ENCODE peak calls at places on chromosome 14, in ten cellular contexts. One of them, this sample, is unnamed.

GRCh38 chr14:96294246-96294645 is 38.2 kb downstream of the BDKRB1 start:
- DNase-seq in ureter: no peak
- DNase-seq in AG04450: no peak
- DNase-seq in activated T-cell treated with anti-CD3 and anti-CD28 coated beads for 1 hour: no peak
- DNase-seq in ACHN: no peak
- DNase-seq in stimulated activated CD4-positive, alpha-beta T cell treated with anti-CD3 and anti-CD28 coated beads, Interleukin-15, amount 100 ng/mL, for 1 hour: no peak
- DNase-seq in HFFc6: no peak
- DNase-seq in stimulated activated CD8-positive, alpha-beta memory T cell treated with anti-CD3 and anti-CD28 coated beads, Interleukin-7, amount 100 ng/mL, for 48 hours: no peak
- DNase-seq in brain microvascular endothelial cell: no peak
- DNase-seq in fibroblast of mammary gland: no peak
- DNase-seq in this sample: no peak

GRCh38 chr14:102867826-102868580 is 54.5 kb upstream of the AMN start:
- DNase-seq in AG04450: no peak
- DNase-seq in stimulated activated CD8-positive, alpha-beta memory T cell treated with anti-CD3 and anti-CD28 coated beads, Interleukin-7, amount 100 ng/mL, for 48 hours: no peak
- DNase-seq in ACHN: no peak
- DNase-seq in stimulated activated CD4-positive, alpha-beta T cell treated with anti-CD3 and anti-CD28 coated beads, Interleukin-15, amount 100 ng/mL, for 1 hour: no peak
- DNase-seq in ureter: no peak
- DNase-seq in brain microvascular endothelial cell: no peak
- DNase-seq in HFFc6: no peak
- DNase-seq in fibroblast of mammary gland: no peak
- DNase-seq in activated T-cell treated with anti-CD3 and anti-CD28 coated beads for 1 hour: no peak
- DNase-seq in this sample: no peak

GRCh38 chr14:38721822-38722431 is 381.1 kb downstream of the SEC23A start:
- DNase-seq in HFFc6: peak
- DNase-seq in activated T-cell treated with anti-CD3 and anti-CD28 coated beads for 1 hour: peak
- DNase-seq in ureter: peak
- DNase-seq in AG04450: no peak
- DNase-seq in brain microvascular endothelial cell: peak
- DNase-seq in stimulated activated CD8-positive, alpha-beta memory T cell treated with anti-CD3 and anti-CD28 coated beads, Interleukin-7, amount 100 ng/mL, for 48 hours: peak
- DNase-seq in fibroblast of mammary gland: peak
- DNase-seq in ACHN: peak
- DNase-seq in stimulated activated CD4-positive, alpha-beta T cell treated with anti-CD3 and anti-CD28 coated beads, Interleukin-15, amount 100 ng/mL, for 1 hour: no peak
- DNase-seq in this sample: peak

GRCh38 chr14:104557086-104557485 is 22.5 kb upstream of the C14orf180 start:
- DNase-seq in AG04450: no peak
- DNase-seq in ACHN: no peak
- DNase-seq in fibroblast of mammary gland: no peak
- DNase-seq in ureter: no peak
- DNase-seq in stimulated activated CD8-positive, alpha-beta memory T cell treated with anti-CD3 and anti-CD28 coated beads, Interleukin-7, amount 100 ng/mL, for 48 hours: no peak
- DNase-seq in stimulated activated CD4-positive, alpha-beta T cell treated with anti-CD3 and anti-CD28 coated beads, Interleukin-15, amount 100 ng/mL, for 1 hour: no peak
- DNase-seq in activated T-cell treated with anti-CD3 and anti-CD28 coated beads for 1 hour: no peak
- DNase-seq in brain microvascular endothelial cell: no peak
- DNase-seq in HFFc6: no peak
- DNase-seq in this sample: no peak

GRCh38 chr14:67526181-67526580 is 6.9 kb upstream of the PLEKHH1 start:
- DNase-seq in stimulated activated CD8-positive, alpha-beta memory T cell treated with anti-CD3 and anti-CD28 coated beads, Interleukin-7, amount 100 ng/mL, for 48 hours: no peak
- DNase-seq in stimulated activated CD4-positive, alpha-beta T cell treated with anti-CD3 and anti-CD28 coated beads, Interleukin-15, amount 100 ng/mL, for 1 hour: no peak
- DNase-seq in fibroblast of mammary gland: no peak
- DNase-seq in ureter: no peak
- DNase-seq in ACHN: no peak
- DNase-seq in brain microvascular endothelial cell: no peak
- DNase-seq in activated T-cell treated with anti-CD3 and anti-CD28 coated beads for 1 hour: no peak
- DNase-seq in HFFc6: no peak
- DNase-seq in AG04450: no peak
- DNase-seq in this sample: no peak

GRCh38 chr14:83874662-83875061 is 1655.3 kb upstream of the FLRT2 start:
- DNase-seq in ureter: no peak
- DNase-seq in fibroblast of mammary gland: peak
- DNase-seq in brain microvascular endothelial cell: no peak
- DNase-seq in ACHN: no peak
- DNase-seq in stimulated activated CD8-positive, alpha-beta memory T cell treated with anti-CD3 and anti-CD28 coated beads, Interleukin-7, amount 100 ng/mL, for 48 hours: no peak
- DNase-seq in stimulated activated CD4-positive, alpha-beta T cell treated with anti-CD3 and anti-CD28 coated beads, Interleukin-15, amount 100 ng/mL, for 1 hour: no peak
- DNase-seq in AG04450: no peak
- DNase-seq in activated T-cell treated with anti-CD3 and anti-CD28 coated beads for 1 hour: no peak
- DNase-seq in HFFc6: no peak
- DNase-seq in this sample: peak

GRCh38 chr14:51957950-51958349 is 31.4 kb upstream of the RTRAF start:
- DNase-seq in fibroblast of mammary gland: peak
- DNase-seq in activated T-cell treated with anti-CD3 and anti-CD28 coated beads for 1 hour: no peak
- DNase-seq in brain microvascular endothelial cell: peak
- DNase-seq in AG04450: no peak
- DNase-seq in ACHN: no peak
- DNase-seq in ureter: no peak
- DNase-seq in HFFc6: no peak
- DNase-seq in stimulated activated CD4-positive, alpha-beta T cell treated with anti-CD3 and anti-CD28 coated beads, Interleukin-15, amount 100 ng/mL, for 1 hour: no peak
- DNase-seq in stimulated activated CD8-positive, alpha-beta memory T cell treated with anti-CD3 and anti-CD28 coated beads, Interleukin-7, amount 100 ng/mL, for 48 hours: no peak
- DNase-seq in this sample: peak

GRCh38 chr14:85191986-85192385 is 338.0 kb upstream of the FLRT2 start:
- DNase-seq in stimulated activated CD8-positive, alpha-beta memory T cell treated with anti-CD3 and anti-CD28 coated beads, Interleukin-7, amount 100 ng/mL, for 48 hours: no peak
- DNase-seq in ACHN: no peak
- DNase-seq in AG04450: no peak
- DNase-seq in fibroblast of mammary gland: no peak
- DNase-seq in activated T-cell treated with anti-CD3 and anti-CD28 coated beads for 1 hour: no peak
- DNase-seq in stimulated activated CD4-positive, alpha-beta T cell treated with anti-CD3 and anti-CD28 coated beads, Interleukin-15, amount 100 ng/mL, for 1 hour: no peak
- DNase-seq in brain microvascular endothelial cell: no peak
- DNase-seq in HFFc6: no peak
- DNase-seq in ureter: no peak
- DNase-seq in this sample: peak

GRCh38 chr14:38210168-38210567 is 2.5 kb downstream of the SSTR1 start:
- DNase-seq in ACHN: no peak
- DNase-seq in stimulated activated CD4-positive, alpha-beta T cell treated with anti-CD3 and anti-CD28 coated beads, Interleukin-15, amount 100 ng/mL, for 1 hour: no peak
- DNase-seq in stimulated activated CD8-positive, alpha-beta memory T cell treated with anti-CD3 and anti-CD28 coated beads, Interleukin-7, amount 100 ng/mL, for 48 hours: no peak
- DNase-seq in brain microvascular endothelial cell: no peak
- DNase-seq in activated T-cell treated with anti-CD3 and anti-CD28 coated beads for 1 hour: no peak
- DNase-seq in AG04450: no peak
- DNase-seq in ureter: no peak
- DNase-seq in fibroblast of mammary gland: peak
- DNase-seq in HFFc6: peak
- DNase-seq in this sample: peak

GRCh38 chr14:21320913-21321312 is 41.0 kb downstream of the RPGRIP1 start:
- DNase-seq in AG04450: no peak
- DNase-seq in fibroblast of mammary gland: no peak
- DNase-seq in ureter: no peak
- DNase-seq in stimulated activated CD8-positive, alpha-beta memory T cell treated with anti-CD3 and anti-CD28 coated beads, Interleukin-7, amount 100 ng/mL, for 48 hours: no peak
- DNase-seq in stimulated activated CD4-positive, alpha-beta T cell treated with anti-CD3 and anti-CD28 coated beads, Interleukin-15, amount 100 ng/mL, for 1 hour: no peak
- DNase-seq in HFFc6: no peak
- DNase-seq in activated T-cell treated with anti-CD3 and anti-CD28 coated beads for 1 hour: no peak
- DNase-seq in brain microvascular endothelial cell: no peak
- DNase-seq in ACHN: no peak
- DNase-seq in this sample: no peak

GRCh38 chr14:71739273-71739990 is 192.8 kb upstream of the RGS6 start:
- DNase-seq in ureter: peak
- DNase-seq in ACHN: peak
- DNase-seq in AG04450: no peak
- DNase-seq in brain microvascular endothelial cell: no peak
- DNase-seq in activated T-cell treated with anti-CD3 and anti-CD28 coated beads for 1 hour: no peak
- DNase-seq in HFFc6: no peak
- DNase-seq in fibroblast of mammary gland: peak
- DNase-seq in stimulated activated CD4-positive, alpha-beta T cell treated with anti-CD3 and anti-CD28 coated beads, Interleukin-15, amount 100 ng/mL, for 1 hour: no peak
- DNase-seq in stimulated activated CD8-positive, alpha-beta memory T cell treated with anti-CD3 and anti-CD28 coated beads, Interleukin-7, amount 100 ng/mL, for 48 hours: no peak
- DNase-seq in this sample: peak

GRCh38 chr14:44712095-44712822 is 205.2 kb upstream of the FSCB start:
- DNase-seq in brain microvascular endothelial cell: no peak
- DNase-seq in HFFc6: no peak
- DNase-seq in AG04450: no peak
- DNase-seq in ureter: no peak
- DNase-seq in fibroblast of mammary gland: no peak
- DNase-seq in activated T-cell treated with anti-CD3 and anti-CD28 coated beads for 1 hour: no peak
- DNase-seq in ACHN: no peak
- DNase-seq in stimulated activated CD8-positive, alpha-beta memory T cell treated with anti-CD3 and anti-CD28 coated beads, Interleukin-7, amount 100 ng/mL, for 48 hours: no peak
- DNase-seq in stimulated activated CD4-positive, alpha-beta T cell treated with anti-CD3 and anti-CD28 coated beads, Interleukin-15, amount 100 ng/mL, for 1 hour: no peak
- DNase-seq in this sample: no peak

GRCh38 chr14:77116194-77116817 is 18.2 kb downstream of the CIPC start:
- DNase-seq in HFFc6: no peak
- DNase-seq in activated T-cell treated with anti-CD3 and anti-CD28 coated beads for 1 hour: no peak
- DNase-seq in ureter: no peak
- DNase-seq in fibroblast of mammary gland: no peak
- DNase-seq in stimulated activated CD4-positive, alpha-beta T cell treated with anti-CD3 and anti-CD28 coated beads, Interleukin-15, amount 100 ng/mL, for 1 hour: no peak
- DNase-seq in brain microvascular endothelial cell: no peak
- DNase-seq in ACHN: no peak
- DNase-seq in AG04450: no peak
- DNase-seq in stimulated activated CD8-positive, alpha-beta memory T cell treated with anti-CD3 and anti-CD28 coated beads, Interleukin-7, amount 100 ng/mL, for 48 hours: no peak
- DNase-seq in this sample: no peak

GRCh38 chr14:93970589-93970966 is 5.8 kb downstream of the ASB2 start:
- DNase-seq in activated T-cell treated with anti-CD3 and anti-CD28 coated beads for 1 hour: peak
- DNase-seq in ureter: no peak
- DNase-seq in HFFc6: no peak
- DNase-seq in ACHN: peak
- DNase-seq in fibroblast of mammary gland: no peak
- DNase-seq in AG04450: no peak
- DNase-seq in brain microvascular endothelial cell: no peak
- DNase-seq in stimulated activated CD4-positive, alpha-beta T cell treated with anti-CD3 and anti-CD28 coated beads, Interleukin-15, amount 100 ng/mL, for 1 hour: peak
- DNase-seq in stimulated activated CD8-positive, alpha-beta memory T cell treated with anti-CD3 and anti-CD28 coated beads, Interleukin-7, amount 100 ng/mL, for 48 hours: peak
- DNase-seq in this sample: no peak

GRCh38 chr14:81625343-81625742 is 91.7 kb upstream of the SEL1L start:
- DNase-seq in AG04450: no peak
- DNase-seq in brain microvascular endothelial cell: no peak
- DNase-seq in fibroblast of mammary gland: peak
- DNase-seq in ureter: no peak
- DNase-seq in HFFc6: peak
- DNase-seq in activated T-cell treated with anti-CD3 and anti-CD28 coated beads for 1 hour: no peak
- DNase-seq in stimulated activated CD4-positive, alpha-beta T cell treated with anti-CD3 and anti-CD28 coated beads, Interleukin-15, amount 100 ng/mL, for 1 hour: no peak
- DNase-seq in stimulated activated CD8-positive, alpha-beta memory T cell treated with anti-CD3 and anti-CD28 coated beads, Interleukin-7, amount 100 ng/mL, for 48 hours: no peak
- DNase-seq in ACHN: peak
- DNase-seq in this sample: no peak

GRCh38 chr14:79136437-79137430 is 966.6 kb downstream of the NRXN3 start:
- DNase-seq in stimulated activated CD4-positive, alpha-beta T cell treated with anti-CD3 and anti-CD28 coated beads, Interleukin-15, amount 100 ng/mL, for 1 hour: no peak
- DNase-seq in fibroblast of mammary gland: no peak
- DNase-seq in ACHN: no peak
- DNase-seq in AG04450: no peak
- DNase-seq in brain microvascular endothelial cell: no peak
- DNase-seq in ureter: no peak
- DNase-seq in stimulated activated CD8-positive, alpha-beta memory T cell treated with anti-CD3 and anti-CD28 coated beads, Interleukin-7, amount 100 ng/mL, for 48 hours: no peak
- DNase-seq in activated T-cell treated with anti-CD3 and anti-CD28 coated beads for 1 hour: no peak
- DNase-seq in HFFc6: no peak
- DNase-seq in this sample: no peak

GRCh38 chr14:104968541-104969401 is 9.4 kb downstream of the AHNAK2 start:
- DNase-seq in ureter: peak
- DNase-seq in HFFc6: peak
- DNase-seq in brain microvascular endothelial cell: no peak
- DNase-seq in AG04450: no peak
- DNase-seq in fibroblast of mammary gland: peak
- DNase-seq in ACHN: peak
- DNase-seq in stimulated activated CD4-positive, alpha-beta T cell treated with anti-CD3 and anti-CD28 coated beads, Interleukin-15, amount 100 ng/mL, for 1 hour: no peak
- DNase-seq in activated T-cell treated with anti-CD3 and anti-CD28 coated beads for 1 hour: no peak
- DNase-seq in stimulated activated CD8-positive, alpha-beta memory T cell treated with anti-CD3 and anti-CD28 coated beads, Interleukin-7, amount 100 ng/mL, for 48 hours: no peak
- DNase-seq in this sample: peak

GRCh38 chr14:69643430-69644200 is 32.2 kb downstream of the SUSD6 start:
- DNase-seq in HFFc6: peak
- DNase-seq in fibroblast of mammary gland: peak
- DNase-seq in stimulated activated CD8-positive, alpha-beta memory T cell treated with anti-CD3 and anti-CD28 coated beads, Interleukin-7, amount 100 ng/mL, for 48 hours: peak
- DNase-seq in brain microvascular endothelial cell: peak
- DNase-seq in ureter: peak
- DNase-seq in AG04450: no peak
- DNase-seq in ACHN: peak
- DNase-seq in activated T-cell treated with anti-CD3 and anti-CD28 coated beads for 1 hour: peak
- DNase-seq in stimulated activated CD4-positive, alpha-beta T cell treated with anti-CD3 and anti-CD28 coated beads, Interleukin-15, amount 100 ng/mL, for 1 hour: peak
- DNase-seq in this sample: peak

GRCh38 chr14:23561873-23562821 is 5.4 kb downstream of the AP1G2 start:
- DNase-seq in ureter: no peak
- DNase-seq in brain microvascular endothelial cell: no peak
- DNase-seq in AG04450: no peak
- DNase-seq in activated T-cell treated with anti-CD3 and anti-CD28 coated beads for 1 hour: no peak
- DNase-seq in stimulated activated CD8-positive, alpha-beta memory T cell treated with anti-CD3 and anti-CD28 coated beads, Interleukin-7, amount 100 ng/mL, for 48 hours: no peak
- DNase-seq in fibroblast of mammary gland: no peak
- DNase-seq in ACHN: no peak
- DNase-seq in HFFc6: no peak
- DNase-seq in stimulated activated CD4-positive, alpha-beta T cell treated with anti-CD3 and anti-CD28 coated beads, Interleukin-15, amount 100 ng/mL, for 1 hour: no peak
- DNase-seq in this sample: no peak

GRCh38 chr14:97149775-97150174 is 352.6 kb downstream of the VRK1 start:
- DNase-seq in HFFc6: no peak
- DNase-seq in brain microvascular endothelial cell: no peak
- DNase-seq in stimulated activated CD4-positive, alpha-beta T cell treated with anti-CD3 and anti-CD28 coated beads, Interleukin-15, amount 100 ng/mL, for 1 hour: no peak
- DNase-seq in stimulated activated CD8-positive, alpha-beta memory T cell treated with anti-CD3 and anti-CD28 coated beads, Interleukin-7, amount 100 ng/mL, for 48 hours: no peak
- DNase-seq in ACHN: no peak
- DNase-seq in fibroblast of mammary gland: no peak
- DNase-seq in AG04450: no peak
- DNase-seq in activated T-cell treated with anti-CD3 and anti-CD28 coated beads for 1 hour: no peak
- DNase-seq in ureter: no peak
- DNase-seq in this sample: no peak

GRCh38 chr14:69008411-69008810 is 29.3 kb upstream of the ACTN1 start:
- DNase-seq in stimulated activated CD4-positive, alpha-beta T cell treated with anti-CD3 and anti-CD28 coated beads, Interleukin-15, amount 100 ng/mL, for 1 hour: no peak
- DNase-seq in ureter: no peak
- DNase-seq in AG04450: no peak
- DNase-seq in fibroblast of mammary gland: no peak
- DNase-seq in stimulated activated CD8-positive, alpha-beta memory T cell treated with anti-CD3 and anti-CD28 coated beads, Interleukin-7, amount 100 ng/mL, for 48 hours: no peak
- DNase-seq in activated T-cell treated with anti-CD3 and anti-CD28 coated beads for 1 hour: no peak
- DNase-seq in brain microvascular endothelial cell: peak
- DNase-seq in HFFc6: no peak
- DNase-seq in ACHN: no peak
- DNase-seq in this sample: peak

GRCh38 chr14:104749111-104749649 is 3.8 kb upstream of the SIVA1 start:
- DNase-seq in activated T-cell treated with anti-CD3 and anti-CD28 coated beads for 1 hour: no peak
- DNase-seq in fibroblast of mammary gland: peak
- DNase-seq in brain microvascular endothelial cell: no peak
- DNase-seq in HFFc6: peak
- DNase-seq in AG04450: no peak
- DNase-seq in stimulated activated CD8-positive, alpha-beta memory T cell treated with anti-CD3 and anti-CD28 coated beads, Interleukin-7, amount 100 ng/mL, for 48 hours: no peak
- DNase-seq in ureter: no peak
- DNase-seq in ACHN: no peak
- DNase-seq in stimulated activated CD4-positive, alpha-beta T cell treated with anti-CD3 and anti-CD28 coated beads, Interleukin-15, amount 100 ng/mL, for 1 hour: no peak
- DNase-seq in this sample: peak

GRCh38 chr14:78836777-78837176 is 666.6 kb downstream of the NRXN3 start:
- DNase-seq in HFFc6: peak
- DNase-seq in activated T-cell treated with anti-CD3 and anti-CD28 coated beads for 1 hour: no peak
- DNase-seq in ACHN: peak
- DNase-seq in brain microvascular endothelial cell: peak
- DNase-seq in ureter: no peak
- DNase-seq in fibroblast of mammary gland: peak
- DNase-seq in AG04450: no peak
- DNase-seq in stimulated activated CD8-positive, alpha-beta memory T cell treated with anti-CD3 and anti-CD28 coated beads, Interleukin-7, amount 100 ng/mL, for 48 hours: no peak
- DNase-seq in stimulated activated CD4-positive, alpha-beta T cell treated with anti-CD3 and anti-CD28 coated beads, Interleukin-15, amount 100 ng/mL, for 1 hour: no peak
- DNase-seq in this sample: peak

GRCh38 chr14:23162005-23162404 is 21.5 kb downstream of the SLC7A8 start:
- DNase-seq in HFFc6: no peak
- DNase-seq in ACHN: no peak
- DNase-seq in stimulated activated CD8-positive, alpha-beta memory T cell treated with anti-CD3 and anti-CD28 coated beads, Interleukin-7, amount 100 ng/mL, for 48 hours: no peak
- DNase-seq in fibroblast of mammary gland: no peak
- DNase-seq in stimulated activated CD4-positive, alpha-beta T cell treated with anti-CD3 and anti-CD28 coated beads, Interleukin-15, amount 100 ng/mL, for 1 hour: no peak
- DNase-seq in AG04450: no peak
- DNase-seq in brain microvascular endothelial cell: no peak
- DNase-seq in ureter: no peak
- DNase-seq in activated T-cell treated with anti-CD3 and anti-CD28 coated beads for 1 hour: no peak
- DNase-seq in this sample: no peak

GRCh38 chr14:54127526-54127925 is 170.9 kb upstream of the BMP4 start:
- DNase-seq in AG04450: no peak
- DNase-seq in activated T-cell treated with anti-CD3 and anti-CD28 coated beads for 1 hour: no peak
- DNase-seq in ureter: no peak
- DNase-seq in stimulated activated CD8-positive, alpha-beta memory T cell treated with anti-CD3 and anti-CD28 coated beads, Interleukin-7, amount 100 ng/mL, for 48 hours: no peak
- DNase-seq in fibroblast of mammary gland: peak
- DNase-seq in stimulated activated CD4-positive, alpha-beta T cell treated with anti-CD3 and anti-CD28 coated beads, Interleukin-15, amount 100 ng/mL, for 1 hour: no peak
- DNase-seq in HFFc6: no peak
- DNase-seq in brain microvascular endothelial cell: peak
- DNase-seq in ACHN: no peak
- DNase-seq in this sample: peak

GRCh38 chr14:50371546-50371945 is 25.1 kb downstream of the CDKL1 start:
- DNase-seq in stimulated activated CD4-positive, alpha-beta T cell treated with anti-CD3 and anti-CD28 coated beads, Interleukin-15, amount 100 ng/mL, for 1 hour: no peak
- DNase-seq in brain microvascular endothelial cell: no peak
- DNase-seq in stimulated activated CD8-positive, alpha-beta memory T cell treated with anti-CD3 and anti-CD28 coated beads, Interleukin-7, amount 100 ng/mL, for 48 hours: no peak
- DNase-seq in activated T-cell treated with anti-CD3 and anti-CD28 coated beads for 1 hour: no peak
- DNase-seq in ureter: no peak
- DNase-seq in ACHN: no peak
- DNase-seq in HFFc6: no peak
- DNase-seq in AG04450: no peak
- DNase-seq in fibroblast of mammary gland: no peak
- DNase-seq in this sample: no peak